ENCODE peak calls at places on chromosomes 11 and 22, in ten cellular contexts. One of them, this sample, is unnamed.

GRCh38 chr22:37552560-37553163 is 7.6 kb upstream of the CDC42EP1 start:
- DNase-seq in MM.1S: no peak
- DNase-seq in naive thymus-derived CD4-positive, alpha-beta T cell: no peak
- DNase-seq in adrenal gland: no peak
- DNase-seq in left ventricle myocardium inferior: peak; percentile 71
- DNase-seq in uterus: peak; percentile 68
- DNase-seq in cardiac muscle cell: peak; percentile 80
- DNase-seq in HCT116: no peak
- DNase-seq in tibial artery: no peak
- DNase-seq in fibroblast of lung: peak; percentile 61
- DNase-seq in this sample: peak; percentile 61

GRCh38 chr11:86802601-86803051 is 2.3 kb downstream of the PRSS23 start:
- DNase-seq in MM.1S: peak; percentile 56
- DNase-seq in naive thymus-derived CD4-positive, alpha-beta T cell: no peak
- DNase-seq in adrenal gland: peak; percentile 47
- DNase-seq in left ventricle myocardium inferior: no peak
- DNase-seq in uterus: no peak
- DNase-seq in cardiac muscle cell: peak; percentile 65
- DNase-seq in HCT116: peak; percentile 53
- DNase-seq in tibial artery: no peak
- DNase-seq in fibroblast of lung: peak; percentile 66
- DNase-seq in this sample: peak; percentile 67

GRCh38 chr11:58286249-58286648 is 18.2 kb upstream of the OR10W1 start:
- DNase-seq in MM.1S: peak; percentile 46
- DNase-seq in naive thymus-derived CD4-positive, alpha-beta T cell: no peak
- DNase-seq in adrenal gland: no peak
- DNase-seq in left ventricle myocardium inferior: no peak
- DNase-seq in uterus: no peak
- DNase-seq in cardiac muscle cell: peak; percentile 30
- DNase-seq in HCT116: peak; percentile 23
- DNase-seq in tibial artery: no peak
- DNase-seq in fibroblast of lung: peak; percentile 9
- DNase-seq in this sample: peak; percentile 77

GRCh38 chr11:15258433-15259350 is 144.0 kb downstream of the INSC start:
- DNase-seq in MM.1S: no peak
- DNase-seq in naive thymus-derived CD4-positive, alpha-beta T cell: no peak
- DNase-seq in adrenal gland: no peak
- DNase-seq in left ventricle myocardium inferior: no peak
- DNase-seq in uterus: no peak
- DNase-seq in cardiac muscle cell: peak; percentile 16
- DNase-seq in HCT116: peak; percentile 51
- DNase-seq in tibial artery: no peak
- DNase-seq in fibroblast of lung: peak; percentile 66
- DNase-seq in this sample: peak; percentile 29

GRCh38 chr11:2741377-2742131 is 41.8 kb upstream of the KCNQ1OT1 start:
- DNase-seq in MM.1S: no peak
- DNase-seq in naive thymus-derived CD4-positive, alpha-beta T cell: no peak
- DNase-seq in adrenal gland: peak; percentile 38
- DNase-seq in left ventricle myocardium inferior: peak; percentile 18
- DNase-seq in uterus: peak; percentile 56
- DNase-seq in cardiac muscle cell: peak; percentile 93
- DNase-seq in HCT116: no peak
- DNase-seq in tibial artery: no peak
- DNase-seq in fibroblast of lung: peak; percentile 92
- DNase-seq in this sample: peak; percentile 74

GRCh38 chr11:11697796-11698195 is 76.0 kb upstream of the GALNT18 start:
- DNase-seq in MM.1S: no peak
- DNase-seq in naive thymus-derived CD4-positive, alpha-beta T cell: no peak
- DNase-seq in adrenal gland: peak; percentile 8
- DNase-seq in left ventricle myocardium inferior: no peak
- DNase-seq in uterus: no peak
- DNase-seq in cardiac muscle cell: no peak
- DNase-seq in HCT116: no peak
- DNase-seq in tibial artery: no peak
- DNase-seq in fibroblast of lung: no peak
- DNase-seq in this sample: no peak

GRCh38 chr22:42330953-42331525 is 60.6 kb upstream of the TCF20 start:
- DNase-seq in MM.1S: no peak
- DNase-seq in naive thymus-derived CD4-positive, alpha-beta T cell: no peak
- DNase-seq in adrenal gland: no peak
- DNase-seq in left ventricle myocardium inferior: no peak
- DNase-seq in uterus: no peak
- DNase-seq in cardiac muscle cell: no peak
- DNase-seq in HCT116: no peak
- DNase-seq in tibial artery: no peak
- DNase-seq in fibroblast of lung: no peak
- DNase-seq in this sample: peak; percentile 44

GRCh38 chr11:67400942-67401494 is 640 bp downstream of the PPP1CA start:
- DNase-seq in MM.1S: no peak
- DNase-seq in naive thymus-derived CD4-positive, alpha-beta T cell: no peak
- DNase-seq in adrenal gland: peak; percentile 35
- DNase-seq in left ventricle myocardium inferior: no peak
- DNase-seq in uterus: peak; percentile 45
- DNase-seq in cardiac muscle cell: peak; percentile 21
- DNase-seq in HCT116: no peak
- DNase-seq in tibial artery: no peak
- DNase-seq in fibroblast of lung: no peak
- DNase-seq in this sample: peak; percentile 55

GRCh38 chr22:45225732-45226560 is 14.7 kb downstream of the KIAA0930 start:
- DNase-seq in MM.1S: no peak
- DNase-seq in naive thymus-derived CD4-positive, alpha-beta T cell: no peak
- DNase-seq in adrenal gland: peak; percentile 76
- DNase-seq in left ventricle myocardium inferior: no peak
- DNase-seq in uterus: peak; percentile 40
- DNase-seq in cardiac muscle cell: peak; percentile 75
- DNase-seq in HCT116: no peak
- DNase-seq in tibial artery: peak; percentile 74
- DNase-seq in fibroblast of lung: peak; percentile 82
- DNase-seq in this sample: peak; percentile 72

GRCh38 chr11:123047265-123047946 is 14.5 kb downstream of the HSPA8 start:
- DNase-seq in MM.1S: no peak
- DNase-seq in naive thymus-derived CD4-positive, alpha-beta T cell: no peak
- DNase-seq in adrenal gland: no peak
- DNase-seq in left ventricle myocardium inferior: no peak
- DNase-seq in uterus: no peak
- DNase-seq in cardiac muscle cell: peak; percentile 61
- DNase-seq in HCT116: no peak
- DNase-seq in tibial artery: no peak
- DNase-seq in fibroblast of lung: no peak
- DNase-seq in this sample: no peak

GRCh38 chr22:19599004-19599403 is 74.8 kb upstream of the CLDN5 start:
- DNase-seq in MM.1S: no peak
- DNase-seq in naive thymus-derived CD4-positive, alpha-beta T cell: no peak
- DNase-seq in adrenal gland: no peak
- DNase-seq in left ventricle myocardium inferior: no peak
- DNase-seq in uterus: no peak
- DNase-seq in cardiac muscle cell: no peak
- DNase-seq in HCT116: no peak
- DNase-seq in tibial artery: no peak
- DNase-seq in fibroblast of lung: no peak
- DNase-seq in this sample: no peak

GRCh38 chr11:134142536-134142935 is 73.7 kb downstream of the JAM3 start:
- DNase-seq in MM.1S: no peak
- DNase-seq in naive thymus-derived CD4-positive, alpha-beta T cell: no peak
- DNase-seq in adrenal gland: no peak
- DNase-seq in left ventricle myocardium inferior: no peak
- DNase-seq in uterus: no peak
- DNase-seq in cardiac muscle cell: peak; percentile 65
- DNase-seq in HCT116: no peak
- DNase-seq in tibial artery: no peak
- DNase-seq in fibroblast of lung: peak; percentile 74
- DNase-seq in this sample: peak; percentile 36
- H3K27ac ChIP-seq in MM.1S: no peak overlapping the region
- H3K27ac ChIP-seq in naive thymus-derived CD4-positive, alpha-beta T cell: no peak overlapping the region
- H3K27ac ChIP-seq in adrenal gland: no peak overlapping the region
- H3K27ac ChIP-seq in left ventricle myocardium inferior: no peak overlapping the region
- H3K27ac ChIP-seq in uterus: peak overlapping the region; percentile 47
- H3K27ac ChIP-seq in cardiac muscle cell: no peak overlapping the region
- H3K27ac ChIP-seq in HCT116: no peak overlapping the region
- H3K27ac ChIP-seq in tibial artery: no peak overlapping the region
- H3K27ac ChIP-seq in fibroblast of lung: no peak overlapping the region
- H3K27ac ChIP-seq in this sample: no peak overlapping the region

GRCh38 chr11:121328967-121329653 is 36.5 kb downstream of the SC5D start:
- DNase-seq in MM.1S: no peak
- DNase-seq in naive thymus-derived CD4-positive, alpha-beta T cell: no peak
- DNase-seq in adrenal gland: no peak
- DNase-seq in left ventricle myocardium inferior: no peak
- DNase-seq in uterus: no peak
- DNase-seq in cardiac muscle cell: no peak
- DNase-seq in HCT116: no peak
- DNase-seq in tibial artery: no peak
- DNase-seq in fibroblast of lung: no peak
- DNase-seq in this sample: no peak
- H3K4me3 ChIP-seq in MM.1S: no peak overlapping the region
- H3K4me3 ChIP-seq in naive thymus-derived CD4-positive, alpha-beta T cell: no peak overlapping the region
- H3K4me3 ChIP-seq in adrenal gland: no peak overlapping the region
- H3K4me3 ChIP-seq in left ventricle myocardium inferior: no peak overlapping the region
- H3K4me3 ChIP-seq in uterus: no peak overlapping the region
- H3K4me3 ChIP-seq in cardiac muscle cell: no peak overlapping the region
- H3K4me3 ChIP-seq in HCT116: no peak overlapping the region
- H3K4me3 ChIP-seq in tibial artery: no peak overlapping the region
- H3K4me3 ChIP-seq in fibroblast of lung: no peak overlapping the region
- H3K4me3 ChIP-seq in this sample: no peak overlapping the region

GRCh38 chr11:808427-809286 is 1.1 kb upstream of the RPLP2 start:
- DNase-seq in MM.1S: peak; percentile 45
- DNase-seq in naive thymus-derived CD4-positive, alpha-beta T cell: no peak
- DNase-seq in adrenal gland: peak; percentile 92
- DNase-seq in left ventricle myocardium inferior: no peak
- DNase-seq in uterus: no peak
- DNase-seq in cardiac muscle cell: no peak
- DNase-seq in HCT116: no peak
- DNase-seq in tibial artery: no peak
- DNase-seq in fibroblast of lung: no peak
- DNase-seq in this sample: peak; percentile 61
- H3K4me1 ChIP-seq in MM.1S: peaks cover 17% of the 10 kb centered on the region
- H3K4me1 ChIP-seq in naive thymus-derived CD4-positive, alpha-beta T cell: peaks cover 32% of the 10 kb centered on the region
- H3K4me1 ChIP-seq in adrenal gland: peaks cover 40% of the 10 kb centered on the region
- H3K4me1 ChIP-seq in left ventricle myocardium inferior: peaks cover 62% of the 10 kb centered on the region
- H3K4me1 ChIP-seq in uterus: peaks cover 8% of the 10 kb centered on the region
- H3K4me1 ChIP-seq in cardiac muscle cell: peaks cover 12% of the 10 kb centered on the region
- H3K4me1 ChIP-seq in HCT116: peaks cover 27% of the 10 kb centered on the region
- H3K4me1 ChIP-seq in tibial artery: peaks cover 33% of the 10 kb centered on the region
- H3K4me1 ChIP-seq in fibroblast of lung: peaks cover 19% of the 10 kb centered on the region
- H3K4me1 ChIP-seq in this sample: peaks cover 20% of the 10 kb centered on the region

DNA sequence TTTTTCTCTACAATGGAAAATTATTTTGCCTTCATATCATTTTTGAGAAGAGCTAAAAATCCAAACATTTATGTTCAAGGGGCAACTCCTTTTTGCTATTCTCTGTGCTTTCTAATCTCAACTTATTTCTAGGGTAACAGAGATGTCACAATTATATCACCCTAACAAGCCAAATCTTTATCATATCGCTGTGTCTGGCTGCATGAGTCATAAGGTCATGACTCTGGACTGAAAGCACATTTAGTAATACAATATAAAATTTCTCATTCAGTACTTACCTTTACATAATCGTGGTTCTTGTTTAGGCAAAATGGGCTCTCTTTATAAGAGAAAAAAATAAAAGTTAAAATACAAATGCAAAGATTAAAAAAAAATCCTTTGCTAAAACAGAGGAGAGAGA is 326.0 kb downstream of the CASP12 start:
- DNase-seq in MM.1S: no peak
- DNase-seq in naive thymus-derived CD4-positive, alpha-beta T cell: no peak
- DNase-seq in adrenal gland: peak; percentile 11
- DNase-seq in left ventricle myocardium inferior: no peak
- DNase-seq in uterus: no peak
- DNase-seq in cardiac muscle cell: peak; percentile 22
- DNase-seq in HCT116: no peak
- DNase-seq in tibial artery: no peak
- DNase-seq in fibroblast of lung: peak; percentile 24
- DNase-seq in this sample: no peak
- H3K27ac ChIP-seq in MM.1S: no peak overlapping the region
- H3K27ac ChIP-seq in naive thymus-derived CD4-positive, alpha-beta T cell: no peak overlapping the region
- H3K27ac ChIP-seq in adrenal gland: no peak overlapping the region
- H3K27ac ChIP-seq in left ventricle myocardium inferior: no peak overlapping the region
- H3K27ac ChIP-seq in uterus: no peak overlapping the region
- H3K27ac ChIP-seq in cardiac muscle cell: no peak overlapping the region
- H3K27ac ChIP-seq in HCT116: no peak overlapping the region
- H3K27ac ChIP-seq in tibial artery: no peak overlapping the region
- H3K27ac ChIP-seq in fibroblast of lung: no peak overlapping the region
- H3K27ac ChIP-seq in this sample: no peak overlapping the region

This sample was measured in GM23248.